ENCODE peak calls at places on chromosomes 11 and 22, in six cellular contexts. One of them, this sample, is unnamed.

GRCh38 chr11:66857234-66857926 is 516 bp downstream of the LRFN4 start:
- DNase-seq in cardiac fibroblast: no peak
- DNase-seq in heart right ventricle: no peak
- DNase-seq in cardiac muscle cell: no peak
- DNase-seq in GM12865: no peak
- DNase-seq in GM06990: no peak
- DNase-seq in this sample: peak

GRCh38 chr22:41178425-41178975 is 26.6 kb upstream of the L3MBTL2 start:
- DNase-seq in cardiac fibroblast: no peak
- DNase-seq in cardiac muscle cell: no peak
- DNase-seq in GM06990: no peak
- DNase-seq in GM12865: no peak
- DNase-seq in heart right ventricle: peak
- DNase-seq in this sample: no peak

GRCh38 chr11:87180743-87181142 is 143.0 kb downstream of the TMEM135 start:
- DNase-seq in GM06990: no peak
- DNase-seq in cardiac fibroblast: peak
- DNase-seq in GM12865: no peak
- DNase-seq in cardiac muscle cell: peak
- DNase-seq in heart right ventricle: no peak
- DNase-seq in this sample: no peak

GRCh38 chr22:39012525-39013516 is 1.2 kb upstream of the APOBEC3C start:
- DNase-seq in cardiac muscle cell: peak
- DNase-seq in heart right ventricle: no peak
- DNase-seq in GM12865: no peak
- DNase-seq in GM06990: no peak
- DNase-seq in cardiac fibroblast: no peak
- DNase-seq in this sample: no peak

GRCh38 chr11:2718817-2719438 is 19.1 kb upstream of the KCNQ1OT1 start:
- DNase-seq in GM06990: no peak
- DNase-seq in cardiac muscle cell: no peak
- DNase-seq in GM12865: no peak
- DNase-seq in cardiac fibroblast: no peak
- DNase-seq in heart right ventricle: no peak
- DNase-seq in this sample: no peak

GRCh38 chr11:61532136-61533038 is 23.8 kb downstream of the LRRC10B start:
- DNase-seq in GM12865: peak
- DNase-seq in GM06990: no peak
- DNase-seq in heart right ventricle: no peak
- DNase-seq in cardiac fibroblast: peak
- DNase-seq in cardiac muscle cell: peak
- DNase-seq in this sample: peak

GRCh38 chr11:2449548-2450320 is 4.9 kb downstream of the KCNQ1 start:
- DNase-seq in GM12865: no peak
- DNase-seq in heart right ventricle: no peak
- DNase-seq in cardiac muscle cell: no peak
- DNase-seq in GM06990: no peak
- DNase-seq in cardiac fibroblast: no peak
- DNase-seq in this sample: no peak

GRCh38 chr22:49509016-49509415 is 318.7 kb downstream of the BRD1 start:
- DNase-seq in GM06990: no peak
- DNase-seq in cardiac muscle cell: no peak
- DNase-seq in heart right ventricle: no peak
- DNase-seq in cardiac fibroblast: no peak
- DNase-seq in GM12865: no peak
- DNase-seq in this sample: no peak

GRCh38 chr22:50064453-50064852 is 6.4 kb upstream of the TTLL8 start:
- DNase-seq in GM12865: no peak
- DNase-seq in cardiac muscle cell: no peak
- DNase-seq in cardiac fibroblast: no peak
- DNase-seq in heart right ventricle: no peak
- DNase-seq in GM06990: no peak
- DNase-seq in this sample: no peak

GRCh38 chr11:126548576-126549272 is 193.2 kb downstream of the ST3GAL4 start:
- DNase-seq in cardiac fibroblast: no peak
- DNase-seq in heart right ventricle: no peak
- DNase-seq in GM06990: no peak
- DNase-seq in GM12865: no peak
- DNase-seq in cardiac muscle cell: no peak
- DNase-seq in this sample: no peak

GRCh38 chr11:57475191-57475590 is 14.9 kb downstream of the RTN4RL2 start:
- DNase-seq in heart right ventricle: no peak
- DNase-seq in cardiac muscle cell: no peak
- DNase-seq in GM12865: no peak
- DNase-seq in cardiac fibroblast: no peak
- DNase-seq in GM06990: no peak
- DNase-seq in this sample: no peak

GRCh38 chr11:57477507-57478189 is 17.3 kb downstream of the RTN4RL2 start:
- DNase-seq in GM12865: no peak
- DNase-seq in cardiac muscle cell: no peak
- DNase-seq in cardiac fibroblast: no peak
- DNase-seq in GM06990: no peak
- DNase-seq in heart right ventricle: no peak
- DNase-seq in this sample: no peak

GRCh38 chr11:57476223-57476882 is 16.0 kb downstream of the RTN4RL2 start:
- DNase-seq in heart right ventricle: no peak
- DNase-seq in GM06990: peak
- DNase-seq in GM12865: peak
- DNase-seq in cardiac muscle cell: no peak
- DNase-seq in cardiac fibroblast: no peak
- DNase-seq in this sample: no peak

GRCh38 chr11:57475671-57476222 is 15.4 kb downstream of the RTN4RL2 start:
- DNase-seq in cardiac fibroblast: no peak
- DNase-seq in heart right ventricle: no peak
- DNase-seq in GM06990: no peak
- DNase-seq in cardiac muscle cell: no peak
- DNase-seq in GM12865: peak
- DNase-seq in this sample: no peak

GRCh38 chr11:57476883-57477506 is 16.7 kb downstream of the RTN4RL2 start:
- DNase-seq in cardiac fibroblast: no peak
- DNase-seq in GM12865: peak
- DNase-seq in cardiac muscle cell: no peak
- DNase-seq in GM06990: peak
- DNase-seq in heart right ventricle: peak
- DNase-seq in this sample: peak
- TF ChIP-seq CTCF in cardiac fibroblast: peak
- TF ChIP-seq CTCF in GM12865: peak
- TF ChIP-seq CTCF in cardiac muscle cell: peak
- TF ChIP-seq CTCF in GM06990: peak
- TF ChIP-seq CTCF in heart right ventricle: peak
- TF ChIP-seq CTCF in this sample: peak

DNA sequence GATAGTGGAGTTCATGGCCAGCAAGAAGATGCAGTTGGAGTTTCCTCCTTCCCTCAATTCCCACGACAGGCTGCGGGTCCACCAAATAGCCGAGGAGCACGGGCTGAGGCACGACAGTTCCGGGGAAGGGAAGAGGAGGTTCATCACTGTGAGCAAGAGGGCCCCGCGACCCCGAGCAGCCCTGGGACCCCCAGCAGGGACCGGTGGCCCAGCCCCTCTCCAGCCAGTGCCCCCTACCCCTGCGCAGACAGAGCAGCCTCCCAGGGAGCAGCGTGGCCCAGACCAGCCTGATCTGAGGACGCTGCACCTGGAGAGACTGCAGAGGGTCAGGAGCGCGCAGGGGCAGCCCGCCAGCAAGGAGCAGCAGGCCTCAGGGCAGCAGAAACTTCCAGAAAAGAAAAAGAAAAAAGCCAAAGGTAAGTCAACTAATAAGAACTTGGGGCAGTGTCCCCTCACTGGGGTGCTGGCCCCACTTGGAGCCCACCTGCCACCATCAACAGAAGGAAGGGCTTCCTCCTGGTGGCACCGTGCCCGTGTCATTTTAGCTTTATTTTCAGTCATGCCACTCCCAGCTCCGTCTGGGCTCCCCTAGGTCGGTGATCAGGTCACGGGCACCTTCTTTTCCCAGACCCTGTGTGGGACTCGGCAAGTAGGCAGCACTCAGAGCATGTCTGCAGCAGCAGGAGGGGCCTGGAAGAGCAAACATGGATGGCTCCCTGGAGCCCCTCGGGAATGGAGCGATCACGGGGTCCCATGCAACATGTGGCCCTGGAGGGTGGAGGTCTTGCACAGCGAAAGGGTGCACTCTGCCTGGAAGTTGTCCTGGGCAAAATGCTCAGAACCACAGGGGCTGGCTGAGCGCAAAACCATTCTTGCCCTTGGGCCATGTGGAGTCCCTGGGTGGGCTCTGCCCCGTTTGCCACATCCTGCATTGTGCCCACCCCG is 33.3 kb downstream of the IGHMBP2 start:
- DNase-seq in cardiac muscle cell: no peak
- DNase-seq in GM06990: no peak
- DNase-seq in GM12865: no peak
- DNase-seq in cardiac fibroblast: no peak
- DNase-seq in heart right ventricle: no peak
- DNase-seq in this sample: no peak
- H3K4me3 ChIP-seq in cardiac muscle cell: no peak
- H3K4me3 ChIP-seq in GM06990: no peak
- H3K4me3 ChIP-seq in GM12865: no peak
- H3K4me3 ChIP-seq in cardiac fibroblast: no peak
- H3K4me3 ChIP-seq in heart right ventricle: no peak
- H3K4me3 ChIP-seq in this sample: no peak

GRCh38 chr11:84543367-84544159 is 1083.6 kb downstream of the DLG2 start:
- DNase-seq in cardiac muscle cell: no peak
- DNase-seq in GM12865: no peak
- DNase-seq in GM06990: no peak
- DNase-seq in cardiac fibroblast: no peak
- DNase-seq in heart right ventricle: no peak
- DNase-seq in this sample: no peak
- TF ChIP-seq CTCF in cardiac muscle cell: no peak
- TF ChIP-seq CTCF in GM12865: no peak
- TF ChIP-seq CTCF in GM06990: no peak
- TF ChIP-seq CTCF in cardiac fibroblast: no peak
- TF ChIP-seq CTCF in heart right ventricle: no peak
- TF ChIP-seq CTCF in this sample: no peak

GRCh38 chr11:7898666-7899283 is 32.3 kb downstream of the OR10A6 start:
- DNase-seq in heart right ventricle: no peak
- DNase-seq in GM06990: peak
- DNase-seq in cardiac fibroblast: no peak
- DNase-seq in GM12865: peak
- DNase-seq in cardiac muscle cell: no peak
- DNase-seq in this sample: no peak

GRCh38 chr11:7903940-7904339 is 27.1 kb downstream of the OR10A6 start:
- DNase-seq in cardiac muscle cell: no peak
- DNase-seq in GM12865: no peak
- DNase-seq in cardiac fibroblast: no peak
- DNase-seq in heart right ventricle: no peak
- DNase-seq in GM06990: no peak
- DNase-seq in this sample: no peak

GRCh38 chr11:7899418-7899817 is 31.6 kb downstream of the OR10A6 start:
- DNase-seq in GM06990: no peak
- DNase-seq in GM12865: no peak
- DNase-seq in cardiac muscle cell: no peak
- DNase-seq in heart right ventricle: no peak
- DNase-seq in cardiac fibroblast: no peak
- DNase-seq in this sample: no peak

GRCh38 chr11:7901319-7901854 is 29.7 kb downstream of the OR10A6 start:
- DNase-seq in cardiac muscle cell: no peak
- DNase-seq in heart right ventricle: no peak
- DNase-seq in GM06990: no peak
- DNase-seq in GM12865: no peak
- DNase-seq in cardiac fibroblast: no peak
- DNase-seq in this sample: no peak

GRCh38 chr11:7900686-7901085 is 30.4 kb downstream of the OR10A6 start:
- DNase-seq in cardiac muscle cell: no peak
- DNase-seq in cardiac fibroblast: no peak
- DNase-seq in GM12865: no peak
- DNase-seq in heart right ventricle: no peak
- DNase-seq in GM06990: no peak
- DNase-seq in this sample: peak
- H3K4me3 ChIP-seq in cardiac muscle cell: no peak
- H3K4me3 ChIP-seq in cardiac fibroblast: no peak
- H3K4me3 ChIP-seq in GM12865: no peak
- H3K4me3 ChIP-seq in heart right ventricle: no peak
- H3K4me3 ChIP-seq in GM06990: no peak
- H3K4me3 ChIP-seq in this sample: no peak

DNA sequence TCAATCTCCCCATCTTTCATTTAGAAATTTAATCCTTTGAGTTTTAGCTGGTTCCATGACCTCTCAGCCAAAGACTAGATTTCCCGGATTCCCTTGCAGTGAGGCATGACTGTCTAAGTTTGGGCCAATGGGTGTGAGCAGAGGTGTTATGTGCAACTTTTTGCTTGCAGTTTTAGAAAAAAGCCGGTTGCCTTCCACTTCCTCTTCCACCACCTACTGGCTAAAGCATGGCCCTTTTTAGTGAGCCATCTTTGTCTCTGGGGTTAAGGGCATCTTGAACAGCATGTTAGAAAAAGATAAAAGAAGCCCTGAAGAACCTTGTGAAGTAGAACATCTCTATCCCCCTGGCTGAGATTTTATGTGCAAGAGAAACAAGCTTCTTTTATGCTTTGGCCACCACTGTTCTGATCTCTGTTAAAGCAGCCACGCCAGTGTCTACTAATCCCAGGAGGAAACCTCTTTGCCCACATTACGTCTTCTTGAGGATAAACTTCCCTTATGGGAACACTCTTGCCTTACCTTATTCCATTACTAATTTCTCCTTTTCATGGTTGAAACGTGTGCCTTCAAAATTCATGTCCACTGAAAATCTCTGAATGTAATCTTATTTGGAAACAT is 279.9 kb downstream of the TENM4 start:
- DNase-seq in GM06990: no peak
- DNase-seq in heart right ventricle: no peak
- DNase-seq in cardiac fibroblast: peak
- DNase-seq in cardiac muscle cell: peak
- DNase-seq in GM12865: peak
- DNase-seq in this sample: peak
- TF ChIP-seq CTCF in GM06990: peak
- TF ChIP-seq CTCF in heart right ventricle: peak
- TF ChIP-seq CTCF in cardiac fibroblast: peak
- TF ChIP-seq CTCF in cardiac muscle cell: peak
- TF ChIP-seq CTCF in GM12865: peak
- TF ChIP-seq CTCF in this sample: peak

DNA sequence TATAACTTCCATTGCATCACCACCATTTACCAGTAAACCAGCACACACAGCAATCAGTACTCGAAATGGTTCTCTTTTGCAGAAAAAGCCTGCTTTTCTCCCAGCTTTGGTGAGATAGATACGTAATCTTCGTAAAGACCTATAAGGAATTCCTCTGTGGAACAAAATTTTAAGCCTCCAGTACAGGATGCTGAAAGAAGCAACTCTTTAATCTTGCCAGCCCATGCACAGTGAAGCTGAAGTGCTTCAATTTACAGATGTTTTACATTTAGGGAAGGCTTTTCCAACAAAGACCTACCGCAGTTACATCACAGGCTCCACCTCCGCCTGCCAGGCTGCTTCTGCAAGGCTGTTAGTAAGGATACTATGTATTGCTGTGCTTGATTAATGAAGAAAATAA is 1.9 kb downstream of the ELMOD1 start:
- DNase-seq in GM12865: no peak
- DNase-seq in GM06990: no peak
- DNase-seq in cardiac fibroblast: no peak
- DNase-seq in cardiac muscle cell: peak
- DNase-seq in heart right ventricle: no peak
- DNase-seq in this sample: no peak
- H3K4me3 ChIP-seq in GM12865: no peak
- H3K4me3 ChIP-seq in GM06990: no peak
- H3K4me3 ChIP-seq in cardiac fibroblast: no peak
- H3K4me3 ChIP-seq in cardiac muscle cell: no peak
- H3K4me3 ChIP-seq in heart right ventricle: no peak
- H3K4me3 ChIP-seq in this sample: no peak

This sample was measured in epithelial cell of esophagus.